ENCODE peak calls at places on chromosomes 3 and 15, in four cellular contexts. V, L, Y and T are unnamed samples. For H3K4me1 and H3K9me3, the result is how much of the 10 kb centered on the place peaks cover.

GRCh38 chr3:42012935-42013651 is 51.2 kb upstream of the ULK4 start:
- DNase-seq in V (peak), Y (peak), L (no peak), T (peak)

GRCh38 chr3:152359385-152360248 is 90.9 kb downstream of the MBNL1 start:
- DNase-seq in L (peak), V (no peak), Y (no peak), T (no peak)

GRCh38 chr3:38634133-38634532 is 15.4 kb downstream of the SCN5A start:
- DNase-seq in V (peak), Y (no peak), L (peak), T (no peak)

GRCh38 chr3:14764331-14765064 is 54.3 kb upstream of the FGD5 start:
- DNase-seq in L (no peak), V (no peak), Y (no peak), T (no peak)

GRCh38 chr15:79339588-79340314 is 28.8 kb downstream of the TMED3 start:
- DNase-seq in L (peak), V (peak), Y (peak), T (peak)

GRCh38 chr15:62343397-62343796 is 178.3 kb upstream of the C2CD4B start:
- DNase-seq in L (no peak), Y (no peak), V (no peak), T (no peak)

GRCh38 chr3:83928903-83929302 is 1029.9 kb upstream of the CADM2 start:
- DNase-seq in L (no peak), Y (no peak), V (peak), T (no peak)

GRCh38 chr3:130968231-130968630 is 58.4 kb downstream of the ASTE1 start:
- DNase-seq in Y (no peak), V (no peak), L (peak), T (no peak)

GRCh38 chr3:172522871-172523818 is at the start of gene TNFSF10:
- DNase-seq in L (peak), V (no peak), Y (no peak), T (peak)
- H3K4me1 ChIP-seq in L (under half), V (under half), Y (under half), T (under half)

DNA sequence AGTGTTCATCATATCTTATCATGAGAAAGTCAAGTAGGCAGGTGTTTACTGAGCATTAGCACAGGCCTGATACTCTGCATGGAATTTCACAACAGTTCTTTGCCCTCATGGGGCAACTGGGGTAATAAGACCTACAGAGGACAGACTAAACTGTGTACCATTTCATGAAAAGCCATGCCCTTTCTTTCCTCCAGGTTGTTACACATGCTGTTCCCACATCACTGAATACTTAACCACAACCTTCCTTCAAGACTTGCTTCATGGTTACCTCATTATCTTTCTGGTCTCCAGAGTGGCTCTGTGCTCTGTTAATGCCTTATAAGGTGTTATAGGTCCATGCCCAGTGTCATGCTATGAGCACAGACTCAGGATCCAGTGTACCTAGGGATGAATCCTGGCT is 28.2 kb upstream of the RSL24D1 start:
- DNase-seq in V (no peak), Y (no peak), L (no peak), T (no peak)
- H3K9me3 ChIP-seq in V (under half), Y (under half), L (under half), T (under half)

GRCh38 chr3:51970606-51971300 is 3.1 kb downstream of the ABHD14B start:
- DNase-seq in V (no peak), L (no peak), Y (no peak), T (no peak)
- H3K4me1 ChIP-seq in V (under half), L (under half), Y (under half), T (under half)

DNA sequence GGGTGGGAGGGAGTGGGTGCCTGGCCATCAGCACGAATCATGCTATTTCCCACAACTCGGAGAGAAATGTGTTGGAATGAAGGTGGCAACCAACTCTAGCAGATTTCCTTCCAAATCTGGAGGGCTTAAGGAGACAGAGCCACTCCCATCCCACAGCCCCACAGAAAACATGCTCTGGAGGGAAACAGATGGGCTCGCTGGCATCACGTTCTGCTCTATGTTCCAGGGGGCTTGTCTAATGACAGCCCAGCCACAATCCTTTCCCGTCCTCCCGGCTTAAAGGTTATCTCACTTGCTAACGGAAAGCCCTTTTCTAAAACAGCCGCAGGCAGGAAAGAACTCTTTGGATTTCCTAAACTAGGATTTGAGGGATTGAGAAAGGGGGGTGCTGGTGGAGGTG is 65.3 kb downstream of the ADAMTS17 start:
- DNase-seq in V (no peak), Y (peak), L (no peak), T (no peak)
- H3K9me3 ChIP-seq in V (under half), Y (under half), L (under half), T (under half)

GRCh38 chr15:101192081-101192480 is 59.8 kb downstream of the CHSY1 start:
- DNase-seq in Y (no peak), V (no peak), L (no peak), T (no peak)
- H3K4me1 ChIP-seq in Y (under half), V (under half), L (under half), T (under half)

DNA sequence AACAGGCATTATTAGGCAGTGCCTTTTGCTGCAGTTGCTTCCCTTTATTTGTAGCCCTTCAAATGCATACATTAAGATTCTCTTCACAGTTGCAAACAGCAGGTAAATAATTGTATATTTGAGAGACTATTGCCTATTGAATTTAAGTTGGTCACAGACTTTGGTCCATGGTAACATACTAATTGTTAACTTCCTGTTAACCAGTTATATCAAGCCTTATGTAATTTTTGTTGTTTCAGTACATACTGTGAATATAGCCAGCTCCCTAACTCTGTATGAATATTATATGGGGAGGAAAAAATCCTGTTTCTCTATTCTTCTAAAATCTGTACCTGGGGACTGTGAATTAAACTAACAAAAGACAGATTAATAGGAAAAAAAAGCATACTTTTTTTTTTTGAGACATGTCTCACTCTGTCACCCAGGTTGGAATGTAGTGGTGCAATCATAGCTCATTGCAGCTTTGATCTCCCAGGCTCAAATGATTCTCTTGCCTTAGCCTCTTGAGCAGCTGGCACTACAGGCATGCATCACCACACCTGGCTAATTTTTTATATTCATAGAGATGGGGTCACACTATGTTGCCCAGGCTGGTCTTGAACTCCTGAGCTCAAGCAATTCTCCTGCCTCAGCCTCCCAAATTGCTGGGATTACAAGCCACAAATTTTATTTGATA is 53.2 kb downstream of the CHL1 start:
- DNase-seq in Y (no peak), V (no peak), L (no peak), T (no peak)
- H3K9me3 ChIP-seq in Y (under half), V (under half), L (under half), T (under half)

GRCh38 chr3:136939489-136939888 is 18.3 kb upstream of the IL20RB start:
- DNase-seq in L (no peak), V (no peak), Y (no peak), T (no peak)
- H3K4me1 ChIP-seq in L (under half), V (under half), Y (under half), T (half or more)